ENCODE peak calls at places on chromosomes 13 and 19, in four cellular contexts. U, C, A and S are unnamed samples.

GRCh38 chr13:26988059-26988769 is 183.4 kb downstream of the USP12 start:
- DNase-seq in A (no peak), U (no peak), C (no peak), S (no peak)

GRCh38 chr19:38392707-38393308 is 4.3 kb downstream of the SPRED3 start:
- DNase-seq in A (peak), U (no peak), C (no peak), S (no peak)

GRCh38 chr13:111626371-111627305 is 306.2 kb downstream of the TEX29 start:
- DNase-seq in U (no peak), C (no peak), A (no peak), S (peak)

GRCh38 chr19:12938536-12939291 is at the start of gene CALR:
- DNase-seq in C (peak), U (no peak), A (peak), S (no peak)

GRCh38 chr13:23510979-23511735 is 59.1 kb upstream of the TNFRSF19 start:
- DNase-seq in A (peak), C (peak), U (peak), S (peak)

GRCh38 chr19:1065606-1066109 is 1.3 kb upstream of the ARHGAP45 start:
- DNase-seq in U (no peak), C (no peak), A (no peak), S (no peak)

GRCh38 chr19:55115446-55116065 is 1.9 kb downstream of the PPP1R12C start:
- DNase-seq in A (peak), U (no peak), C (no peak), S (no peak)

GRCh38 chr19:18057557-18057956 is 29.2 kb downstream of the IL12RB1 start:
- DNase-seq in C (no peak), A (peak), U (no peak), S (no peak)

GRCh38 chr13:32347651-32348050 is 32.3 kb downstream of the BRCA2 start:
- DNase-seq in U (no peak), C (no peak), A (no peak), S (no peak)